ENCODE peak calls at places on chromosomes 11 and 22, in five cellular contexts. M, L, G, V and W are unnamed samples.

GRCh38 chr11:35330156-35330889 is 89.0 kb downstream of the SLC1A2 start:
- DNase-seq in M (no peak), L (no peak), G (no peak), V (no peak), W (no peak)

GRCh38 chr11:10591741-10592140 is 23.3 kb upstream of the LYVE1 start:
- DNase-seq in M (no peak), L (no peak), G (no peak), V (no peak), W (no peak)

GRCh38 chr11:102449651-102450570 is 2.7 kb downstream of the TMEM123 start:
- DNase-seq in M (no peak), L (no peak), G (no peak), V (no peak), W (no peak)

GRCh38 chr22:29062286-29062949 is 787 bp upstream of the C22orf31 start:
- DNase-seq in M (no peak), L (no peak), G (no peak), V (no peak), W (no peak)

GRCh38 chr11:101915811-101916291 is 471 bp downstream of the ANGPTL5 start:
- DNase-seq in M (peak; percentile 53), L (peak; percentile 48), G (no peak), V (peak; percentile 36), W (no peak)

GRCh38 chr11:44244649-44245308 is 65.2 kb downstream of the ALX4 start:
- DNase-seq in M (no peak), L (no peak), G (no peak), V (peak; percentile 43), W (no peak)

GRCh38 chr22:47293368-47294221 is 531.1 kb downstream of the TBC1D22A start:
- DNase-seq in M (no peak), L (no peak), G (no peak), V (no peak), W (no peak)

GRCh38 chr11:112520293-112520692 is 259.6 kb upstream of the PLET1 start:
- DNase-seq in M (no peak), L (no peak), G (no peak), V (no peak), W (no peak)

GRCh38 chr11:22787565-22788162 is 41.9 kb downstream of the SVIP start:
- DNase-seq in M (no peak), L (peak; percentile 6), G (no peak), V (peak; percentile 56), W (peak; percentile 16)

GRCh38 chr11:10478066-10478465 is 23.0 kb downstream of the AMPD3 start:
- DNase-seq in M (no peak), L (no peak), G (no peak), V (no peak), W (no peak)

GRCh38 chr11:355581-356458 is 13.5 kb upstream of the B4GALNT4 start:
- DNase-seq in M (peak; percentile 92), L (peak; percentile 95), G (peak; percentile 82), V (peak; percentile 94), W (peak; percentile 72)

GRCh38 chr11:94925422-94926270 is 47.7 kb downstream of the CWC15 start:
- DNase-seq in M (no peak), L (peak; percentile 5), G (no peak), V (no peak), W (no peak)

GRCh38 chr11:118151421-118151820 is 1.2 kb downstream of the SCN4B start:
- DNase-seq in M (no peak), L (no peak), G (no peak), V (peak; percentile 4), W (no peak)

GRCh38 chr22:42281284-42281683 is 10.8 kb upstream of the TCF20 start:
- DNase-seq in M (no peak), L (no peak), G (no peak), V (no peak), W (no peak)

GRCh38 chr11:72328366-72329224 is 84.6 kb upstream of the PHOX2A start:
- DNase-seq in M (no peak), L (no peak), G (no peak), V (peak; percentile 42), W (no peak)

GRCh38 chr22:22983816-22984215 is 86.5 kb upstream of the GNAZ start:
- DNase-seq in M (no peak), L (no peak), G (no peak), V (no peak), W (no peak)

GRCh38 chr11:130442728-130443127 is 5.7 kb upstream of the ADAMTS15 start:
- DNase-seq in M (no peak), L (peak; percentile 48), G (no peak), V (peak; percentile 61), W (no peak)

GRCh38 chr11:117823294-117823940 is 1.1 kb downstream of the FXYD2 start:
- DNase-seq in M (no peak), L (no peak), G (no peak), V (no peak), W (peak; percentile 89)

DNA sequence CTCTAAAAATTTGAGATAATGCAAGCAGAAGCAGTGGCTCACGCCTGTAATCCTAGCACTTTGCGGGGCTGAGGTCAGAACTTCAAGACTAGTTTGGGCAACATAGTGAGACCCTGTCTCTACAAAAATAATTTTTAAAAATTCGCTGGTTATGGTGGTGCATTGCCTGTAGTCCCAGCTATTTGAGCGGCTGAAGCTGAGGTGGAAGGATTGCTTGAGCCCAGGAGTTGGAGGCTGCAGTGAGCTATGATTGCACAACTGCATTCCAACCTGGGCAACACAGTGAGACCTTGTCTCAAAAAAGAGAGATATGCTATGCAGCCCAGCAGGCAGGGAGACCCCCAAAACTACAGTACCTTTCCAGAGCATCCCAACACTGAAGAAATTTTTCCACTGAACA is 2.3 kb downstream of the CTSC start:
- DNase-seq in M (no peak), L (no peak), G (no peak), V (no peak), W (no peak)
- H3K4me3 ChIP-seq in M (peak overlapping the region; percentile 0), L (peak overlapping the region; percentile 77), G (peak overlapping the region; percentile 97), V (peak overlapping the region; percentile 96), W (no peak overlapping the region)

GRCh38 chr11:64894070-64894811 is 15.8 kb upstream of the EHD1 start:
- DNase-seq in M (no peak), L (peak; percentile 54), G (peak; percentile 87), V (peak; percentile 51), W (peak; percentile 66)

GRCh38 chr11:64892411-64892831 is 14.0 kb upstream of the EHD1 start:
- DNase-seq in M (no peak), L (no peak), G (no peak), V (no peak), W (no peak)

GRCh38 chr11:64892838-64893193 is 14.4 kb upstream of the EHD1 start:
- DNase-seq in M (no peak), L (no peak), G (no peak), V (no peak), W (no peak)

GRCh38 chr11:64894812-64895452 is 16.5 kb upstream of the EHD1 start:
- DNase-seq in M (no peak), L (no peak), G (no peak), V (no peak), W (no peak)

GRCh38 chr11:64893194-64894069 is 15.0 kb upstream of the EHD1 start:
- DNase-seq in M (no peak), L (no peak), G (no peak), V (no peak), W (no peak)
- H3K4me3 ChIP-seq in M (no peak overlapping the region), L (no peak overlapping the region), G (no peak overlapping the region), V (no peak overlapping the region), W (no peak overlapping the region)

GRCh38 chr11:65549088-65549487 is 9.1 kb downstream of the LTBP3 start:
- DNase-seq in M (no peak), L (no peak), G (no peak), V (no peak), W (no peak)

GRCh38 chr11:65546217-65546958 is 11.8 kb downstream of the LTBP3 start:
- DNase-seq in M (no peak), L (no peak), G (peak; percentile 99), V (no peak), W (peak; percentile 88)

GRCh38 chr11:65551572-65552398 is 6.4 kb downstream of the LTBP3 start:
- DNase-seq in M (no peak), L (no peak), G (peak; percentile 54), V (peak; percentile 22), W (peak; percentile 94)

GRCh38 chr11:65545853-65546216 is 12.3 kb downstream of the LTBP3 start:
- DNase-seq in M (no peak), L (no peak), G (no peak), V (no peak), W (no peak)

GRCh38 chr11:65547446-65548125 is 10.6 kb downstream of the LTBP3 start:
- DNase-seq in M (no peak), L (no peak), G (peak; percentile 51), V (no peak), W (no peak)
- H3K4me3 ChIP-seq in M (no peak overlapping the region), L (no peak overlapping the region), G (peak overlapping the region; percentile 54), V (no peak overlapping the region), W (peak overlapping the region; percentile 49)

DNA sequence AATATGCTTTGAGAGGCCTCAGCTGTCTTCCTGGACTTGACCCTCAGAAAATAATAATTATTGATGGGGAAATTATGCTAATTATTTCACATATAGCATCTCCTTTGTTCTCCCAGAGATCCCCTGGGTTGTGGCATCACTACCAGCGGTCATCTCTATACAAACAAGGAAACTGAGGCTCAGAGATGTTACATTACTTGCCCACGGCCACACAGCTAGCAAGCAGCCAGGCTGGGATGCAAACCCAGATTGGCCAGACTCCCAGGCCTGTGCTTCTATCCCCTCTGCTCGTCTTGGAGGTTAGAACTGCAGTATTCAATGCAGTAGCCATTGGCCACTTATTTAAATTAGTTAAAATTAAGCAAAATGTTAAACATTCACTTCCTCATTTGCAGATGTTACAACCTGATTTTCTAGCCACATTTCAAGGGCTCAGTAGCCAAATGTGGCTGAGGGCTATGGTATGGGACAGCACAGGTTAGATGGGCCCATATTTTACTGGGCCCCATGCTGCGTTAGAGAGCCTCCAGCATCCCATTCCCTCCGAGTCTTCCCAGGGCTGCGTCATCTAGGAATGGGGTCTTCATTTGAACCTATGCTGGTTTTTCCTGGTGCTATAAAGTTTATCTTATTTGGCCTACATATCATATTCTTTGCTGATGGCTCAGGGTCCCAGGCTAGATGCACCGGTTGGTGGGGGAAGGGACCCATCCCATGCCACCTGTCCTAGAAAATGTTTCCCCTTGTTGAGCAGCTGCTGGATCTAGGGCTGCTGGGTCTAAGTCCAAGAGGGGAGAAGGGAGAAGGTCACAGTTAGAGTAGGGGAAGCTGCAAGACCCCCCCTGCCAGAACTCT is 2.2 kb downstream of the SLC35C1 start:
- DNase-seq in M (no peak), L (no peak), G (no peak), V (no peak), W (no peak)
- H3K4me3 ChIP-seq in M (peak overlapping the region; percentile 82), L (peak overlapping the region; percentile 81), G (peak overlapping the region; percentile 83), V (peak overlapping the region; percentile 19), W (no peak overlapping the region)

DNA sequence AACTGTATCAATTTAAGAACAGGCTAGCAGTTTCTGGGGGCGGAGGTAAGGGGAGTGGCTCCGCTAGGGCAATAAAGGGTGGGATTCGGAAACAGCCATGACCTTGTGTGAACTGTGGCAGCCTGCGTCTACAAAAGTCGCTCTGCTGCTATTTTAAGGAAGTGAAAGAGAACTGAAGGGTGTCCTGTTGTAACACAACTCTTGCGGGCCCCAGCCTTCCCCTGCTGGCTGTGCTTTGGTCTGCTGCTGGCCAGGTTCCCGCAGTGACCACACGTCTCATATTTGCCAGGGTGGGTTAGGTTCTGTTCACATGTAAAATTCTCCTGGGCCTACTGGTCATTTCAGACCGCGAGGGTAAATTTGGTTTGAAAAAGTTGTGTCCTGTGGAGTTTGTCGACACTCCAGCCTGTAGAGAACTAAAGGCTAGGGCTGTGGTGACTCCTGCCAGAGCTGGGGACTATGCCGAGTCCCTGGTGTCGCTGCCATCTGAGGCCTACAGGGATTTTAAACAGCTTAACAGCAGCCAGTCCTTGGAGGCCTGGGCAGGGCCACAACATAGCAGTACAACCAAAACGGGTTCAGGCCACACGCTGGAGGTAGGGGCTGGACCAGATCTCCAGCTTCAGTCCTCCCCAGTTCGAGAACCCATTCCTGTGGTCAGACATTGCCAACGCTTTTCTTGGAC is 1.1 kb upstream of the PPFIBP2 start:
- DNase-seq in M (no peak), L (no peak), G (no peak), V (no peak), W (no peak)
- H3K4me3 ChIP-seq in M (peak overlapping the region; percentile 64), L (peak overlapping the region; percentile 80), G (peak overlapping the region; percentile 97), V (peak overlapping the region; percentile 58), W (peak overlapping the region; percentile 67)